ENCODE peak calls at places on chromosome 13, in nine cellular contexts. F is mucosa of gallbladder; K is NCI-H1930; D is T-cell; Y is RPMI7951; E is left colon; B is neural crest cell; Q is stimulated activated CD4-positive, alpha-beta T cell treated with anti-CD3 and anti-CD28 coated beads, Interleukin-1b, Interleukin-23, amount 100 ng/mL, for 24 hours; W is WTC11. Z is an unnamed sample.

GRCh38 chr13:33129094-33129832 is 113.0 kb downstream of the KL start:
- DNase-seq in F (no peak), K (no peak), D (no peak), Y (no peak), E (no peak), B (no peak), Q (no peak), W (no peak), Z (no peak)

GRCh38 chr13:112642061-112642460 is 47.8 kb upstream of the ATP11A start:
- DNase-seq in F (no peak), K (no peak), D (no peak), Y (no peak), E (no peak), B (no peak), Q (no peak), W (no peak), Z (no peak)

GRCh38 chr13:99465454-99465853 is 35.8 kb upstream of the TM9SF2 start:
- DNase-seq in F (no peak), K (no peak), D (no peak), Y (no peak), E (no peak), B (no peak), Q (no peak), W (no peak), Z (no peak)

GRCh38 chr13:51249767-51250741 is 27.9 kb downstream of the FAM124A start:
- DNase-seq in F (no peak), K (no peak), D (no peak), Y (peak), E (no peak), B (no peak), Q (no peak), W (no peak), Z (no peak)

GRCh38 chr13:67258482-67258881 is 28.3 kb upstream of the PCDH9 start:
- DNase-seq in F (no peak), K (no peak), D (no peak), Y (no peak), E (no peak), B (no peak), Q (no peak), W (no peak), Z (no peak)

GRCh38 chr13:31441804-31442487 is 242.2 kb downstream of the B3GLCT start:
- DNase-seq in F (no peak), K (no peak), D (no peak), Y (no peak), E (no peak), B (no peak), Q (no peak), W (no peak), Z (no peak)

GRCh38 chr13:73741742-73742141 is 392.5 kb downstream of the KLF12 start:
- DNase-seq in F (no peak), K (no peak), D (no peak), Y (no peak), E (no peak), B (no peak), Q (no peak), W (no peak), Z (no peak)

GRCh38 chr13:106205871-106206270 is 329.6 kb downstream of the EFNB2 start:
- DNase-seq in F (no peak), K (no peak), D (no peak), Y (no peak), E (no peak), B (no peak), Q (no peak), W (no peak), Z (no peak)

GRCh38 chr13:87666826-87667225 is 4.3 kb upstream of the SLITRK5 start:
- DNase-seq in F (no peak), K (no peak), D (no peak), Y (no peak), E (no peak), B (no peak), Q (no peak), W (no peak), Z (no peak)

GRCh38 chr13:64074989-64075474 is 2659.4 kb upstream of the PCDH20 start:
- DNase-seq in F (no peak), K (no peak), D (no peak), Y (peak), E (no peak), B (no peak), Q (no peak), W (no peak), Z (no peak)

GRCh38 chr13:45768668-45769067 is 66.5 kb downstream of the CBY2 start:
- DNase-seq in F (no peak), K (no peak), D (no peak), Y (no peak), E (no peak), B (no peak), Q (no peak), W (no peak), Z (no peak)

GRCh38 chr13:91950803-91951202 is 552.4 kb downstream of the GPC5 start:
- DNase-seq in F (no peak), K (no peak), D (no peak), Y (no peak), E (no peak), B (no peak), Q (no peak), W (no peak), Z (no peak)

GRCh38 chr13:28059214-28059613 is 41.2 kb downstream of the FLT3 start:
- DNase-seq in F (peak), K (no peak), D (peak), Y (peak), E (peak), B (peak), Q (peak), W (peak), Z (no peak)

GRCh38 chr13:30851697-30852096 is 54.4 kb upstream of the MEDAG start:
- DNase-seq in F (no peak), K (no peak), D (no peak), Y (no peak), E (no peak), B (no peak), Q (no peak), W (no peak), Z (no peak)

GRCh38 chr13:98325724-98326123 is 148.7 kb upstream of the RNF113B start:
- DNase-seq in F (no peak), K (peak), D (no peak), Y (peak), E (no peak), B (no peak), Q (no peak), W (no peak), Z (no peak)

GRCh38 chr13:102815788-102816187 is 16.9 kb downstream of the BIVM start:
- DNase-seq in F (no peak), K (no peak), D (no peak), Y (no peak), E (no peak), B (no peak), Q (no peak), W (no peak), Z (no peak)

Z was measured in D721Med.